ENCODE peak calls at places on chromosomes 16 and 17, in ten cellular contexts. Y is LoVo; W is T-cell; I is GM03348; S is WTC11; N is ureter; U is GM18507; E is naive thymus-derived CD8-positive, alpha-beta T cell; C is nucleus accumbens; R is colonic mucosa. V is an unnamed sample.

GRCh38 chr17:64020068-64020766 is at the start of gene ICAM2:
- DNase-seq in Y (peak; percentile 73), W (peak; percentile 86), I (no peak), S (no peak), N (peak; percentile 70), U (peak; percentile 55), E (peak; percentile 95), C (no peak), R (peak; percentile 67), V (no peak)

GRCh38 chr17:49146620-49147306 is 14.2 kb downstream of the B4GALNT2 start:
- DNase-seq in Y (peak; percentile 25), W (no peak), I (peak; percentile 89), S (no peak), N (no peak), U (no peak), E (no peak), C (no peak), R (no peak), V (peak; percentile 89)

GRCh38 chr17:63676540-63676933 is 23.4 kb downstream of the LIMD2 start:
- DNase-seq in Y (no peak), W (no peak), I (no peak), S (no peak), N (no peak), U (no peak), E (no peak), C (no peak), R (no peak), V (no peak)

GRCh38 chr16:84543931-84544776 is 39.7 kb upstream of the MEAK7 start:
- DNase-seq in Y (no peak), W (no peak), I (no peak), S (no peak), N (no peak), U (no peak), E (no peak), C (no peak), R (peak; percentile 45), V (no peak)

GRCh38 chr17:7095642-7096041 is 15.6 kb upstream of the CLEC10A start:
- DNase-seq in Y (no peak), W (no peak), I (no peak), S (no peak), N (no peak), U (no peak), E (no peak), C (no peak), R (no peak), V (no peak)

GRCh38 chr17:7097940-7098339 is 16.7 kb downstream of the ASGR2 start:
- DNase-seq in Y (no peak), W (no peak), I (no peak), S (no peak), N (no peak), U (no peak), E (no peak), C (no peak), R (no peak), V (no peak)

GRCh38 chr16:30951785-30952184 is 2.9 kb downstream of the ORAI3 start:
- DNase-seq in Y (no peak), W (no peak), I (no peak), S (no peak), N (peak; percentile 83), U (no peak), E (no peak), C (no peak), R (peak; percentile 41), V (no peak)

GRCh38 chr16:88057656-88058055 is 106.4 kb downstream of the BANP start:
- DNase-seq in Y (no peak), W (no peak), I (no peak), S (no peak), N (no peak), U (no peak), E (no peak), C (no peak), R (no peak), V (no peak)

GRCh38 chr17:41352597-41353366 is 2.2 kb upstream of the KRT33A start:
- DNase-seq in Y (no peak), W (no peak), I (no peak), S (peak; percentile 16), N (no peak), U (no peak), E (no peak), C (no peak), R (no peak), V (no peak)

GRCh38 chr16:21167360-21167759 is 8.9 kb downstream of the LDAF1 start:
- DNase-seq in Y (peak; percentile 32), W (no peak), I (peak; percentile 31), S (no peak), N (no peak), U (no peak), E (no peak), C (no peak), R (no peak), V (peak; percentile 96)